ENCODE peak calls at places on chromosomes 1 and 21, in ten cellular contexts. P, C, S, Y, Q, X, O, K, N and I are unnamed samples. For H3K4me1, the result is how much of the 10 kb centered on the place peaks cover.

GRCh38 chr1:161908264-161908663 is 115.4 kb downstream of the OLFML2B start:
- DNase-seq in P (no peak), C (no peak), S (no peak), Y (no peak), Q (no peak), X (no peak), O (no peak), K (no peak), N (no peak), I (no peak)

GRCh38 chr1:160186246-160186645 is 4.1 kb upstream of the CASQ1 start:
- DNase-seq in P (no peak), C (no peak), S (no peak), Y (no peak), Q (no peak), X (no peak), O (no peak), K (no peak), N (no peak), I (no peak)

GRCh38 chr1:181768216-181768929 is 285.1 kb downstream of the CACNA1E start:
- DNase-seq in P (no peak), C (no peak), S (no peak), Y (no peak), Q (no peak), X (no peak), O (peak), K (no peak), N (no peak), I (no peak)

GRCh38 chr1:12177999-12178441 is 11.2 kb downstream of the TNFRSF1B start:
- DNase-seq in P (peak), C (no peak), S (peak), Y (peak), Q (peak), X (peak), O (no peak), K (no peak), N (peak), I (no peak)

GRCh38 chr21:38310619-38311018 is 53.8 kb downstream of the KCNJ15 start:
- DNase-seq in P (no peak), C (no peak), S (no peak), Y (no peak), Q (no peak), X (no peak), O (no peak), K (no peak), N (no peak), I (no peak)

GRCh38 chr1:6448749-6449631 is 17.0 kb downstream of the TNFRSF25 start:
- DNase-seq in P (peak), C (no peak), S (peak), Y (no peak), Q (no peak), X (no peak), O (no peak), K (no peak), N (no peak), I (no peak)

GRCh38 chr1:247437551-247438535 is 20.1 kb downstream of the OR2B11 start:
- DNase-seq in P (no peak), C (no peak), S (peak), Y (no peak), Q (no peak), X (no peak), O (no peak), K (no peak), N (no peak), I (no peak)

GRCh38 chr1:89609781-89610456 is 23.0 kb upstream of the LRRC8C start:
- DNase-seq in P (no peak), C (no peak), S (no peak), Y (no peak), Q (peak), X (peak), O (no peak), K (no peak), N (no peak), I (no peak)

GRCh38 chr1:166910396-166910994 is 34.4 kb upstream of the TADA1 start:
- DNase-seq in P (peak), C (peak), S (peak), Y (no peak), Q (peak), X (peak), O (peak), K (peak), N (peak), I (peak)

GRCh38 chr1:29243863-29244185 is 7.5 kb downstream of the PTPRU start:
- DNase-seq in P (no peak), C (no peak), S (no peak), Y (no peak), Q (no peak), X (no peak), O (no peak), K (no peak), N (no peak), I (no peak)

GRCh38 chr1:7427066-7427465 is 344.0 kb upstream of the VAMP3 start:
- DNase-seq in P (no peak), C (no peak), S (no peak), Y (no peak), Q (no peak), X (no peak), O (no peak), K (no peak), N (no peak), I (no peak)

GRCh38 chr1:66371233-66372005 is 162.5 kb upstream of the SGIP1 start:
- DNase-seq in P (no peak), C (peak), S (peak), Y (no peak), Q (peak), X (no peak), O (no peak), K (no peak), N (no peak), I (no peak)

GRCh38 chr1:93137604-93138292 is 42.5 kb downstream of the TMED5 start:
- DNase-seq in P (no peak), C (no peak), S (no peak), Y (no peak), Q (no peak), X (no peak), O (no peak), K (no peak), N (no peak), I (no peak)

GRCh38 chr1:113782451-113782850 is 23.2 kb upstream of the PHTF1 start:
- DNase-seq in P (no peak), C (no peak), S (no peak), Y (no peak), Q (no peak), X (no peak), O (no peak), K (no peak), N (no peak), I (no peak)
- H3K4me1 ChIP-seq in P (under half), C (half or more), S (under half), Y (under half), Q (under half), X (half or more), O (under half), K (under half), N (under half), I (under half)

GRCh38 chr1:86913399-86913895 is 479 bp downstream of the SELENOF start:
- DNase-seq in P (peak), C (no peak), S (peak), Y (no peak), Q (no peak), X (no peak), O (no peak), K (no peak), N (no peak), I (no peak)

GRCh38 chr1:86914635-86914997 is at the start of gene HS2ST1:
- DNase-seq in P (no peak), C (no peak), S (no peak), Y (no peak), Q (no peak), X (no peak), O (no peak), K (peak), N (peak), I (no peak)

GRCh38 chr1:86914998-86915736 is 732 bp downstream of the HS2ST1 start:
- DNase-seq in P (peak), C (peak), S (peak), Y (peak), Q (peak), X (peak), O (no peak), K (peak), N (no peak), I (no peak)

GRCh38 chr1:86912501-86912900 is 1.4 kb downstream of the SELENOF start:
- DNase-seq in P (no peak), C (no peak), S (no peak), Y (no peak), Q (no peak), X (no peak), O (no peak), K (no peak), N (no peak), I (no peak)

GRCh38 chr1:86913896-86914634 is at the start of gene SELENOF:
- DNase-seq in P (peak), C (peak), S (peak), Y (peak), Q (peak), X (peak), O (peak), K (peak), N (peak), I (peak)
- H3K4me3 ChIP-seq in P (peak), C (peak), S (peak), Y (peak), Q (peak), X (peak), O (peak), K (peak), N (peak), I (peak)

GRCh38 chr1:94316836-94317789 is 79.7 kb upstream of the ARHGAP29 start:
- DNase-seq in P (no peak), C (no peak), S (no peak), Y (no peak), Q (no peak), X (no peak), O (no peak), K (no peak), N (no peak), I (no peak)
- H3K27ac ChIP-seq in P (no peak), C (no peak), S (no peak), Y (no peak), Q (no peak), X (no peak), O (no peak), K (peak), N (no peak), I (no peak)

GRCh38 chr1:24136956-24137539 is 5.9 kb downstream of the IL22RA1 start:
- DNase-seq in P (no peak), C (no peak), S (no peak), Y (peak), Q (no peak), X (no peak), O (no peak), K (no peak), N (no peak), I (no peak)

GRCh38 chr1:24139846-24140425 is 3.0 kb downstream of the IL22RA1 start:
- DNase-seq in P (no peak), C (no peak), S (no peak), Y (peak), Q (no peak), X (no peak), O (no peak), K (no peak), N (no peak), I (no peak)

GRCh38 chr1:24138481-24139158 is 4.3 kb downstream of the IL22RA1 start:
- DNase-seq in P (no peak), C (no peak), S (no peak), Y (peak), Q (no peak), X (no peak), O (no peak), K (no peak), N (no peak), I (no peak)

GRCh38 chr1:24140741-24141181 is 2.2 kb downstream of the IL22RA1 start:
- DNase-seq in P (no peak), C (no peak), S (no peak), Y (peak), Q (no peak), X (no peak), O (no peak), K (no peak), N (no peak), I (no peak)

DNA sequence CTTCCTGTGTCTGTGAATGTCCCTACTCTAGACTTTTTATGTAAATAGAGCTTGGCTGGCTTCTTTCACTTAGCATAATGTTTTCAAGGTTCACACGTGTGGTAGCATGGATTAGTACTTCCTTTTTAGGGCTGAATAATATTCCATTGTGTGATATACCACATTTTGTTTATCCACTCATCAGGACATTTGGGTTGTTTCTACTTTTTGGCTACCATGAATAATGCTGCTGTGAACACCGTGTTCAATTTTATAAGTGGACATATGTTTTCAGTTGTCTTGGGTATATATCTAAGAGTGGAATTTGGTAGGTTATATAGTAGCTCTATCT is 3.8 kb downstream of the IL22RA1 start:
- DNase-seq in P (no peak), C (no peak), S (no peak), Y (no peak), Q (no peak), X (no peak), O (no peak), K (no peak), N (no peak), I (no peak)
- H3K4me1 ChIP-seq in P (under half), C (under half), S (under half), Y (under half), Q (under half), X (under half), O (under half), K (under half), N (under half), I (under half)

DNA sequence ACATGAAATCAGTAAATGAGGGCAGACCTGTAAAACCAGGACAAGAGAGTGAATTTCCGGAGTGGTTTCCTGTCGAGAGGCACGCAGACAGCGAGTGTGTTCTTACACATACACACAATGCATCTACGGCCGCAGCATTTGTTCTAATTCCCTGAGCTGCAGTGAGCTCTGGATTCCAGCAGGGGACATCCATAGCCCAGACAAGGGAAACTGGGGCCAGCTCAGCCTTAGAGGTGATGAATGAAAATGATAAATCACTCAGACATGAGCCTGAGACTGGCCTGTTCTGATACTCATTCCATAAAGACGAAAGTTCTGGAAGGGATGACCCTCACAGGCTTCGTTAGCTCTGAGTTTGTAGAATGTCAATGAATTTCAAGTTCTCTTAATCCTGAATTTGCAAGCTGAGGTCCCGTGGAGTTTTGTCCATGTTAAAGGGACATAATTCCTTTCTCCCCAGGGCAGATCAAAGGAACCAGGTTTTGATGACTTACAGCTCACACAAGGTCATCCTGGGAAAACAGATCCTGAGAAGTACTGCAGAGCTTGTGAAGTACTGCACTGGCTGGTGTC is 207.9 kb upstream of the C1orf87 start:
- DNase-seq in P (peak), C (peak), S (peak), Y (no peak), Q (peak), X (no peak), O (no peak), K (peak), N (peak), I (peak)
- H3K4me3 ChIP-seq in P (no peak), C (no peak), S (no peak), Y (no peak), Q (no peak), X (no peak), O (no peak), K (no peak), N (peak), I (no peak)

GRCh38 chr1:203342192-203342940 is 8.6 kb downstream of the FMOD start:
- DNase-seq in P (peak), C (peak), S (peak), Y (no peak), Q (peak), X (peak), O (no peak), K (peak), N (no peak), I (peak)

GRCh38 chr1:203346060-203346754 is 4.7 kb downstream of the FMOD start:
- DNase-seq in P (no peak), C (no peak), S (no peak), Y (no peak), Q (no peak), X (no peak), O (no peak), K (no peak), N (no peak), I (no peak)

GRCh38 chr1:203346755-203347102 is 4.2 kb downstream of the FMOD start:
- DNase-seq in P (no peak), C (no peak), S (no peak), Y (no peak), Q (no peak), X (no peak), O (no peak), K (no peak), N (no peak), I (no peak)

GRCh38 chr1:203340112-203340804 is 10.7 kb downstream of the FMOD start:
- DNase-seq in P (peak), C (peak), S (peak), Y (peak), Q (peak), X (peak), O (peak), K (peak), N (no peak), I (no peak)

GRCh38 chr1:203343956-203344355 is 7.0 kb downstream of the FMOD start:
- DNase-seq in P (no peak), C (no peak), S (no peak), Y (no peak), Q (no peak), X (no peak), O (no peak), K (no peak), N (no peak), I (no peak)
- H3K27ac ChIP-seq in P (no peak), C (no peak), S (no peak), Y (no peak), Q (no peak), X (no peak), O (no peak), K (no peak), N (peak), I (no peak)